ENCODE peak calls at places on chromosome 20, in seven cellular contexts. R is KBM-7; L is A172; M is fibroblast of mammary gland; V is NCI-H2107; U is activated CD4-positive, alpha-beta T cell treated with anti-CD3 and anti-CD28 coated beads for 1 hour; O is EL. H is an unnamed sample.

GRCh38 chr20:2859330-2860121 is 13.8 kb upstream of the PTPRA start:
- DNase-seq in R (no peak), L (peak; percentile 51), M (peak; percentile 60), V (no peak), U (no peak), O (peak; percentile 80), H (no peak)

GRCh38 chr20:44209691-44210421 is 715 bp downstream of the OSER1 start:
- DNase-seq in R (no peak), L (peak; percentile 27), M (peak; percentile 52), V (no peak), U (no peak), O (peak; percentile 25), H (no peak)

GRCh38 chr20:50691585-50692552 is 527 bp upstream of the RIPOR3 start:
- DNase-seq in R (no peak), L (no peak), M (peak; percentile 88), V (no peak), U (no peak), O (peak; percentile 35), H (no peak)

GRCh38 chr20:22974354-22974753 is 60.8 kb upstream of the SSTR4 start:
- DNase-seq in R (peak; percentile 42), L (peak; percentile 53), M (peak; percentile 36), V (no peak), U (no peak), O (peak; percentile 18), H (peak; percentile 11)

GRCh38 chr20:421685-422250 is 13.7 kb downstream of the RBCK1 start:
- DNase-seq in R (no peak), L (no peak), M (no peak), V (no peak), U (no peak), O (no peak), H (no peak)

GRCh38 chr20:37295595-37295994 is 6.1 kb downstream of the MANBAL start:
- DNase-seq in R (no peak), L (peak; percentile 59), M (no peak), V (peak; percentile 63), U (no peak), O (no peak), H (no peak)

GRCh38 chr20:59515013-59515905 is 89.1 kb upstream of the PHACTR3 start:
- DNase-seq in R (peak; percentile 35), L (peak; percentile 63), M (peak; percentile 52), V (peak; percentile 26), U (no peak), O (peak; percentile 65), H (peak; percentile 98)

GRCh38 chr20:37564388-37565133 is 36.9 kb upstream of the BLCAP start:
- DNase-seq in R (peak; percentile 64), L (no peak), M (peak; percentile 5), V (no peak), U (peak; percentile 10), O (peak; percentile 37), H (peak; percentile 83)

GRCh38 chr20:1900321-1900791 is 5.1 kb downstream of the SIRPA start:
- DNase-seq in R (peak; percentile 82), L (peak; percentile 81), M (peak; percentile 76), V (no peak), U (no peak), O (peak; percentile 80), H (peak; percentile 84)

GRCh38 chr20:22576733-22577514 is 7.4 kb downstream of the FOXA2 start:
- DNase-seq in R (no peak), L (no peak), M (no peak), V (no peak), U (no peak), O (no peak), H (no peak)

GRCh38 chr20:37401282-37401929 is 55.5 kb downstream of the SRC start:
- DNase-seq in R (no peak), L (no peak), M (no peak), V (no peak), U (no peak), O (no peak), H (no peak)

H was measured in HTR-8/SVneo.